ENCODE peak calls at places on chromosome 15, in six cellular contexts. One of them, this sample, is unnamed.

GRCh38 chr15:50137330-50137761 is 18.3 kb upstream of the ATP8B4 start:
- DNase-seq in tibial nerve: no peak
- DNase-seq in activated CD8-positive, alpha-beta T cell treated with anti-CD3 and anti-CD28 coated beads for 36 hours: peak
- DNase-seq in DMS53: no peak
- DNase-seq in 8988T: no peak
- DNase-seq in mucosa of descending colon: no peak
- DNase-seq in this sample: peak

GRCh38 chr15:91896656-91897055 is 43.1 kb downstream of the SLCO3A1 start:
- DNase-seq in tibial nerve: no peak
- DNase-seq in activated CD8-positive, alpha-beta T cell treated with anti-CD3 and anti-CD28 coated beads for 36 hours: no peak
- DNase-seq in DMS53: no peak
- DNase-seq in 8988T: no peak
- DNase-seq in mucosa of descending colon: no peak
- DNase-seq in this sample: no peak

GRCh38 chr15:101136381-101137268 is 115.2 kb downstream of the CHSY1 start:
- DNase-seq in tibial nerve: no peak
- DNase-seq in activated CD8-positive, alpha-beta T cell treated with anti-CD3 and anti-CD28 coated beads for 36 hours: no peak
- DNase-seq in DMS53: no peak
- DNase-seq in 8988T: no peak
- DNase-seq in mucosa of descending colon: peak
- DNase-seq in this sample: no peak

GRCh38 chr15:101288905-101289513 is 6.0 kb downstream of the SNRPA1 start:
- DNase-seq in tibial nerve: no peak
- DNase-seq in activated CD8-positive, alpha-beta T cell treated with anti-CD3 and anti-CD28 coated beads for 36 hours: no peak
- DNase-seq in DMS53: peak
- DNase-seq in 8988T: no peak
- DNase-seq in mucosa of descending colon: no peak
- DNase-seq in this sample: peak

GRCh38 chr15:75695206-75695605 is 17.4 kb downstream of the CSPG4 start:
- DNase-seq in tibial nerve: no peak
- DNase-seq in activated CD8-positive, alpha-beta T cell treated with anti-CD3 and anti-CD28 coated beads for 36 hours: peak
- DNase-seq in DMS53: no peak
- DNase-seq in 8988T: no peak
- DNase-seq in mucosa of descending colon: no peak
- DNase-seq in this sample: no peak

GRCh38 chr15:67506775-67507747 is 13.9 kb upstream of the C15orf61 start:
- DNase-seq in tibial nerve: no peak
- DNase-seq in activated CD8-positive, alpha-beta T cell treated with anti-CD3 and anti-CD28 coated beads for 36 hours: no peak
- DNase-seq in DMS53: no peak
- DNase-seq in 8988T: no peak
- DNase-seq in mucosa of descending colon: no peak
- DNase-seq in this sample: no peak

GRCh38 chr15:85000189-85000864 is 18.7 kb downstream of the PDE8A start:
- DNase-seq in tibial nerve: no peak
- DNase-seq in activated CD8-positive, alpha-beta T cell treated with anti-CD3 and anti-CD28 coated beads for 36 hours: no peak
- DNase-seq in DMS53: no peak
- DNase-seq in 8988T: no peak
- DNase-seq in mucosa of descending colon: no peak
- DNase-seq in this sample: no peak

GRCh38 chr15:81118361-81118760 is 15.7 kb upstream of the CFAP161 start:
- DNase-seq in tibial nerve: no peak
- DNase-seq in activated CD8-positive, alpha-beta T cell treated with anti-CD3 and anti-CD28 coated beads for 36 hours: no peak
- DNase-seq in DMS53: peak
- DNase-seq in 8988T: no peak
- DNase-seq in mucosa of descending colon: no peak
- DNase-seq in this sample: no peak

GRCh38 chr15:43440721-43441281 is 52.2 kb downstream of the TP53BP1 start:
- DNase-seq in tibial nerve: no peak
- DNase-seq in activated CD8-positive, alpha-beta T cell treated with anti-CD3 and anti-CD28 coated beads for 36 hours: peak
- DNase-seq in DMS53: peak
- DNase-seq in 8988T: no peak
- DNase-seq in mucosa of descending colon: no peak
- DNase-seq in this sample: peak

GRCh38 chr15:61794276-61794675 is 266.0 kb downstream of the VPS13C start:
- DNase-seq in tibial nerve: no peak
- DNase-seq in activated CD8-positive, alpha-beta T cell treated with anti-CD3 and anti-CD28 coated beads for 36 hours: no peak
- DNase-seq in DMS53: no peak
- DNase-seq in 8988T: no peak
- DNase-seq in mucosa of descending colon: no peak
- DNase-seq in this sample: no peak

GRCh38 chr15:82963356-82964341 is 11.1 kb upstream of the HOMER2 start:
- DNase-seq in tibial nerve: no peak
- DNase-seq in activated CD8-positive, alpha-beta T cell treated with anti-CD3 and anti-CD28 coated beads for 36 hours: no peak
- DNase-seq in DMS53: no peak
- DNase-seq in 8988T: no peak
- DNase-seq in mucosa of descending colon: no peak
- DNase-seq in this sample: no peak

GRCh38 chr15:35445891-35446290 is 100.1 kb downstream of the DPH6 start:
- DNase-seq in tibial nerve: no peak
- DNase-seq in activated CD8-positive, alpha-beta T cell treated with anti-CD3 and anti-CD28 coated beads for 36 hours: no peak
- DNase-seq in DMS53: peak
- DNase-seq in 8988T: no peak
- DNase-seq in mucosa of descending colon: no peak
- DNase-seq in this sample: no peak

GRCh38 chr15:99211926-99212325 is 37.5 kb downstream of the TTC23 start:
- DNase-seq in tibial nerve: no peak
- DNase-seq in activated CD8-positive, alpha-beta T cell treated with anti-CD3 and anti-CD28 coated beads for 36 hours: no peak
- DNase-seq in DMS53: no peak
- DNase-seq in 8988T: no peak
- DNase-seq in mucosa of descending colon: no peak
- DNase-seq in this sample: peak

GRCh38 chr15:36693644-36694043 is 114.2 kb downstream of the CDIN1 start:
- DNase-seq in tibial nerve: no peak
- DNase-seq in activated CD8-positive, alpha-beta T cell treated with anti-CD3 and anti-CD28 coated beads for 36 hours: no peak
- DNase-seq in DMS53: no peak
- DNase-seq in 8988T: no peak
- DNase-seq in mucosa of descending colon: no peak
- DNase-seq in this sample: no peak

GRCh38 chr15:56058986-56059385 is 65.6 kb upstream of the NEDD4 start:
- DNase-seq in tibial nerve: no peak
- DNase-seq in activated CD8-positive, alpha-beta T cell treated with anti-CD3 and anti-CD28 coated beads for 36 hours: no peak
- DNase-seq in DMS53: no peak
- DNase-seq in 8988T: no peak
- DNase-seq in mucosa of descending colon: no peak
- DNase-seq in this sample: no peak

GRCh38 chr15:92631721-92632120 is 23.9 kb downstream of the FAM174B start:
- DNase-seq in tibial nerve: no peak
- DNase-seq in activated CD8-positive, alpha-beta T cell treated with anti-CD3 and anti-CD28 coated beads for 36 hours: peak
- DNase-seq in DMS53: peak
- DNase-seq in 8988T: no peak
- DNase-seq in mucosa of descending colon: no peak
- DNase-seq in this sample: no peak

GRCh38 chr15:23446215-23447106 is 582 bp downstream of the GOLGA6L2 start:
- DNase-seq in tibial nerve: no peak
- DNase-seq in activated CD8-positive, alpha-beta T cell treated with anti-CD3 and anti-CD28 coated beads for 36 hours: no peak
- DNase-seq in DMS53: no peak
- DNase-seq in 8988T: no peak
- DNase-seq in mucosa of descending colon: no peak
- DNase-seq in this sample: no peak

GRCh38 chr15:70422342-70422741 is 324.6 kb upstream of the TLE3 start:
- DNase-seq in tibial nerve: no peak
- DNase-seq in activated CD8-positive, alpha-beta T cell treated with anti-CD3 and anti-CD28 coated beads for 36 hours: no peak
- DNase-seq in DMS53: no peak
- DNase-seq in 8988T: no peak
- DNase-seq in mucosa of descending colon: no peak
- DNase-seq in this sample: no peak

GRCh38 chr15:33226559-33227181 is 32.2 kb upstream of the FMN1 start:
- DNase-seq in tibial nerve: no peak
- DNase-seq in activated CD8-positive, alpha-beta T cell treated with anti-CD3 and anti-CD28 coated beads for 36 hours: peak
- DNase-seq in DMS53: peak
- DNase-seq in 8988T: no peak
- DNase-seq in mucosa of descending colon: no peak
- DNase-seq in this sample: peak

GRCh38 chr15:70244978-70245542 is 147.3 kb upstream of the TLE3 start:
- DNase-seq in tibial nerve: no peak
- DNase-seq in activated CD8-positive, alpha-beta T cell treated with anti-CD3 and anti-CD28 coated beads for 36 hours: no peak
- DNase-seq in DMS53: no peak
- DNase-seq in 8988T: no peak
- DNase-seq in mucosa of descending colon: no peak
- DNase-seq in this sample: no peak

GRCh38 chr15:57098896-57099295 is 180.5 kb downstream of the TCF12 start:
- DNase-seq in tibial nerve: no peak
- DNase-seq in activated CD8-positive, alpha-beta T cell treated with anti-CD3 and anti-CD28 coated beads for 36 hours: no peak
- DNase-seq in DMS53: no peak
- DNase-seq in 8988T: no peak
- DNase-seq in mucosa of descending colon: no peak
- DNase-seq in this sample: no peak

GRCh38 chr15:62873203-62873602 is 169.3 kb upstream of the TPM1 start:
- DNase-seq in tibial nerve: no peak
- DNase-seq in activated CD8-positive, alpha-beta T cell treated with anti-CD3 and anti-CD28 coated beads for 36 hours: no peak
- DNase-seq in DMS53: no peak
- DNase-seq in 8988T: no peak
- DNase-seq in mucosa of descending colon: no peak
- DNase-seq in this sample: no peak

GRCh38 chr15:35737521-35737920 is 191.6 kb upstream of the DPH6 start:
- DNase-seq in tibial nerve: no peak
- DNase-seq in activated CD8-positive, alpha-beta T cell treated with anti-CD3 and anti-CD28 coated beads for 36 hours: no peak
- DNase-seq in DMS53: no peak
- DNase-seq in 8988T: no peak
- DNase-seq in mucosa of descending colon: no peak
- DNase-seq in this sample: peak

GRCh38 chr15:91561371-91562100 is 292.0 kb upstream of the SLCO3A1 start:
- DNase-seq in tibial nerve: no peak
- DNase-seq in activated CD8-positive, alpha-beta T cell treated with anti-CD3 and anti-CD28 coated beads for 36 hours: no peak
- DNase-seq in DMS53: no peak
- DNase-seq in 8988T: no peak
- DNase-seq in mucosa of descending colon: no peak
- DNase-seq in this sample: peak

GRCh38 chr15:22811640-22812039 is 25.2 kb downstream of the NIPA1 start:
- DNase-seq in tibial nerve: no peak
- DNase-seq in activated CD8-positive, alpha-beta T cell treated with anti-CD3 and anti-CD28 coated beads for 36 hours: peak
- DNase-seq in DMS53: peak
- DNase-seq in 8988T: peak
- DNase-seq in mucosa of descending colon: no peak
- DNase-seq in this sample: no peak

GRCh38 chr15:52858388-52859176 is 68.4 kb upstream of the ONECUT1 start:
- DNase-seq in tibial nerve: no peak
- DNase-seq in activated CD8-positive, alpha-beta T cell treated with anti-CD3 and anti-CD28 coated beads for 36 hours: no peak
- DNase-seq in DMS53: no peak
- DNase-seq in 8988T: no peak
- DNase-seq in mucosa of descending colon: no peak
- DNase-seq in this sample: no peak

GRCh38 chr15:40338921-40339620 is 1.7 kb downstream of the CCDC9B start:
- DNase-seq in tibial nerve: no peak
- DNase-seq in activated CD8-positive, alpha-beta T cell treated with anti-CD3 and anti-CD28 coated beads for 36 hours: no peak
- DNase-seq in DMS53: no peak
- DNase-seq in 8988T: peak
- DNase-seq in mucosa of descending colon: no peak
- DNase-seq in this sample: peak

GRCh38 chr15:51388726-51389125 is 47.3 kb downstream of the GLDN start:
- DNase-seq in tibial nerve: no peak
- DNase-seq in activated CD8-positive, alpha-beta T cell treated with anti-CD3 and anti-CD28 coated beads for 36 hours: no peak
- DNase-seq in DMS53: no peak
- DNase-seq in 8988T: no peak
- DNase-seq in mucosa of descending colon: no peak
- DNase-seq in this sample: no peak

GRCh38 chr15:73601449-73602425 is 31.5 kb downstream of the NPTN start:
- DNase-seq in tibial nerve: no peak
- DNase-seq in activated CD8-positive, alpha-beta T cell treated with anti-CD3 and anti-CD28 coated beads for 36 hours: no peak
- DNase-seq in DMS53: peak
- DNase-seq in 8988T: no peak
- DNase-seq in mucosa of descending colon: no peak
- DNase-seq in this sample: no peak

GRCh38 chr15:62853114-62853832 is 189.3 kb upstream of the TPM1 start:
- DNase-seq in tibial nerve: no peak
- DNase-seq in activated CD8-positive, alpha-beta T cell treated with anti-CD3 and anti-CD28 coated beads for 36 hours: no peak
- DNase-seq in DMS53: peak
- DNase-seq in 8988T: no peak
- DNase-seq in mucosa of descending colon: no peak
- DNase-seq in this sample: peak

GRCh38 chr15:57085267-57085666 is 166.8 kb downstream of the TCF12 start:
- DNase-seq in tibial nerve: no peak
- DNase-seq in activated CD8-positive, alpha-beta T cell treated with anti-CD3 and anti-CD28 coated beads for 36 hours: no peak
- DNase-seq in DMS53: peak
- DNase-seq in 8988T: no peak
- DNase-seq in mucosa of descending colon: no peak
- DNase-seq in this sample: peak

GRCh38 chr15:66721501-66721937 is 19.5 kb downstream of the SMAD6 start:
- DNase-seq in tibial nerve: no peak
- DNase-seq in activated CD8-positive, alpha-beta T cell treated with anti-CD3 and anti-CD28 coated beads for 36 hours: no peak
- DNase-seq in DMS53: no peak
- DNase-seq in 8988T: no peak
- DNase-seq in mucosa of descending colon: no peak
- DNase-seq in this sample: no peak

GRCh38 chr15:66780172-66780972 is 78.3 kb downstream of the SMAD6 start:
- DNase-seq in tibial nerve: no peak
- DNase-seq in activated CD8-positive, alpha-beta T cell treated with anti-CD3 and anti-CD28 coated beads for 36 hours: peak
- DNase-seq in DMS53: no peak
- DNase-seq in 8988T: peak
- DNase-seq in mucosa of descending colon: peak
- DNase-seq in this sample: peak

GRCh38 chr15:48005921-48006541 is 114.8 kb upstream of the SLC24A5 start:
- DNase-seq in tibial nerve: peak
- DNase-seq in activated CD8-positive, alpha-beta T cell treated with anti-CD3 and anti-CD28 coated beads for 36 hours: no peak
- DNase-seq in DMS53: no peak
- DNase-seq in 8988T: no peak
- DNase-seq in mucosa of descending colon: no peak
- DNase-seq in this sample: no peak

GRCh38 chr15:66042624-66043023 is 173.3 kb downstream of the RAB11A start:
- DNase-seq in tibial nerve: no peak
- DNase-seq in activated CD8-positive, alpha-beta T cell treated with anti-CD3 and anti-CD28 coated beads for 36 hours: no peak
- DNase-seq in DMS53: peak
- DNase-seq in 8988T: no peak
- DNase-seq in mucosa of descending colon: no peak
- DNase-seq in this sample: no peak

This sample was measured in RCC 7860.